ENCODE peak calls at places on chromosomes 6 and 20, in ten cellular contexts. B is OCI-M1; W is activated T-helper 2 cell treated with anti-CD3 and anti-CD28 coated beads, Interferon-gamma antibody, Interleukin-2, Interleukin-4, amounts not matched to agents 10 μg/mL and 5 μg/mL and 100 μg/mL, durations not matched to agents 14 hours and 24 hours and 36 hours; C is PC-9; Z is naive thymus-derived CD4-positive, alpha-beta T cell; R is Kasumi-1; E is G401; U is stimulated activated CD4-positive, alpha-beta T cell treated with anti-CD3 and anti-CD28 coated beads, Interleukin-1b, Interleukin-23, amount 100 ng/mL, for 4 hours; O is tibial nerve; H is GM04503. L is an unnamed sample.

GRCh38 chr6:56522871-56523270 is 119.8 kb downstream of the DST start:
- DNase-seq in B (no peak), W (no peak), C (no peak), Z (no peak), R (no peak), E (no peak), U (no peak), O (no peak), H (no peak), L (no peak)

GRCh38 chr6:24825130-24825630 is 26.5 kb upstream of the ARMH2 start:
- DNase-seq in B (no peak), W (no peak), C (no peak), Z (no peak), R (no peak), E (no peak), U (no peak), O (no peak), H (no peak), L (no peak)

GRCh38 chr6:55704421-55704820 is 125.4 kb upstream of the HMGCLL1 start:
- DNase-seq in B (no peak), W (no peak), C (no peak), Z (no peak), R (no peak), E (no peak), U (no peak), O (no peak), H (no peak), L (peak; percentile 51)

GRCh38 chr6:17632929-17633328 is 32.8 kb downstream of the FAM8A1 start:
- DNase-seq in B (no peak), W (no peak), C (no peak), Z (peak; percentile 8), R (no peak), E (no peak), U (no peak), O (no peak), H (no peak), L (no peak)

GRCh38 chr20:34571753-34572152 is 13.2 kb downstream of the MAP1LC3A start:
- DNase-seq in B (no peak), W (no peak), C (no peak), Z (no peak), R (no peak), E (no peak), U (no peak), O (no peak), H (no peak), L (no peak)

GRCh38 chr20:31517373-31517772 is 3.1 kb downstream of the HM13 start:
- DNase-seq in B (peak; percentile 30), W (no peak), C (peak; percentile 56), Z (no peak), R (peak; percentile 87), E (peak; percentile 33), U (no peak), O (peak; percentile 49), H (peak; percentile 39), L (no peak)

GRCh38 chr6:5967594-5967993 is 39.1 kb downstream of the NRN1 start:
- DNase-seq in B (no peak), W (no peak), C (no peak), Z (no peak), R (no peak), E (no peak), U (no peak), O (no peak), H (no peak), L (no peak)

GRCh38 chr6:88499845-88500699 is 333.9 kb upstream of the CNR1 start:
- DNase-seq in B (no peak), W (no peak), C (no peak), Z (no peak), R (no peak), E (no peak), U (no peak), O (no peak), H (no peak), L (no peak)

GRCh38 chr6:88380083-88380482 is 213.9 kb upstream of the CNR1 start:
- DNase-seq in B (peak; percentile 41), W (no peak), C (no peak), Z (no peak), R (peak; percentile 65), E (peak; percentile 94), U (no peak), O (peak; percentile 38), H (peak; percentile 39), L (peak; percentile 67)

GRCh38 chr6:12151433-12151820 is 138.7 kb upstream of the EDN1 start:
- DNase-seq in B (no peak), W (no peak), C (peak; percentile 77), Z (no peak), R (no peak), E (no peak), U (no peak), O (no peak), H (no peak), L (no peak)

GRCh38 chr6:63509652-63510352 is 62.5 kb upstream of the LOC128125822 start:
- DNase-seq in B (no peak), W (no peak), C (no peak), Z (no peak), R (no peak), E (no peak), U (no peak), O (no peak), H (no peak), L (no peak)

GRCh38 chr20:24657878-24658620 is 188.6 kb downstream of the SYNDIG1 start:
- DNase-seq in B (no peak), W (no peak), C (no peak), Z (no peak), R (no peak), E (no peak), U (no peak), O (no peak), H (no peak), L (no peak)

GRCh38 chr6:96742702-96743101 is 94.6 kb downstream of the GPR63 start:
- DNase-seq in B (no peak), W (no peak), C (no peak), Z (no peak), R (no peak), E (no peak), U (no peak), O (no peak), H (no peak), L (no peak)

GRCh38 chr20:53839423-53840176 is 230.8 kb downstream of the BCAS1 start:
- DNase-seq in B (no peak), W (peak; percentile 64), C (peak; percentile 93), Z (peak; percentile 81), R (peak; percentile 87), E (no peak), U (no peak), O (no peak), H (no peak), L (no peak)

GRCh38 chr6:6556738-6557503 is 31.6 kb upstream of the LY86 start:
- DNase-seq in B (peak; percentile 94), W (no peak), C (no peak), Z (peak; percentile 61), R (peak; percentile 66), E (peak; percentile 33), U (peak; percentile 13), O (no peak), H (no peak), L (no peak)

GRCh38 chr6:49606696-49607390 is 29.8 kb downstream of the RHAG start:
- DNase-seq in B (peak; percentile 92), W (no peak), C (peak; percentile 68), Z (peak; percentile 44), R (peak; percentile 60), E (peak; percentile 64), U (no peak), O (no peak), H (peak; percentile 21), L (peak; percentile 56)

GRCh38 chr6:75493400-75494064 is at the start of gene FILIP1:
- DNase-seq in B (no peak), W (no peak), C (no peak), Z (no peak), R (no peak), E (no peak), U (no peak), O (peak; percentile 39), H (no peak), L (no peak)

GRCh38 chr6:130513770-130514169 is 148.0 kb downstream of the TMEM200A start:
- DNase-seq in B (peak; percentile 96), W (peak; percentile 76), C (no peak), Z (peak; percentile 86), R (peak; percentile 62), E (no peak), U (no peak), O (peak; percentile 36), H (peak; percentile 54), L (no peak)

L was measured in HS-5.